ENCODE peak calls at places on chromosomes 7 and 10, in five cellular contexts. W, X, E, K and R are unnamed samples.

GRCh38 chr7:44161371-44161770 is 20.2 kb upstream of the MYL7 start:
- DNase-seq in W (no peak), X (no peak), E (no peak), K (no peak), R (no peak)

GRCh38 chr7:142560166-142560565 is 189.1 kb upstream of the PRSS1 start:
- DNase-seq in W (no peak), X (no peak), E (no peak), K (no peak), R (no peak)

GRCh38 chr10:100554902-100555301 is 19.2 kb downstream of the HIF1AN start:
- DNase-seq in W (no peak), X (no peak), E (no peak), K (no peak), R (no peak)

GRCh38 chr10:109934958-109935793 is 11.9 kb upstream of the XPNPEP1 start:
- DNase-seq in W (no peak), X (no peak), E (no peak), K (peak; percentile 15), R (peak; percentile 82)

GRCh38 chr10:70053212-70053895 is 708 bp downstream of the MACROH2A2 start:
- DNase-seq in W (no peak), X (no peak), E (peak; percentile 41), K (peak; percentile 80), R (peak; percentile 83)

GRCh38 chr7:120089968-120090367 is 183.0 kb upstream of the KCND2 start:
- DNase-seq in W (no peak), X (no peak), E (no peak), K (peak; percentile 3), R (no peak)

GRCh38 chr7:30984359-30985107 is 20.8 kb downstream of the GHRHR start:
- DNase-seq in W (no peak), X (no peak), E (no peak), K (no peak), R (peak; percentile 84)

GRCh38 chr10:75894761-75895160 is 463.3 kb downstream of the LRMDA start:
- DNase-seq in W (no peak), X (no peak), E (no peak), K (no peak), R (no peak)

GRCh38 chr7:64872809-64873500 is 30.1 kb upstream of the ZNF273 start:
- DNase-seq in W (no peak), X (no peak), E (no peak), K (peak; percentile 11), R (peak; percentile 7)

GRCh38 chr7:35707422-35707821 is 12.5 kb upstream of the HERPUD2 start:
- DNase-seq in W (no peak), X (no peak), E (no peak), K (no peak), R (no peak)

GRCh38 chr10:32393942-32394341 is 47.0 kb upstream of the EPC1 start:
- DNase-seq in W (no peak), X (no peak), E (no peak), K (no peak), R (no peak)

GRCh38 chr10:99661370-99661749 is 2.1 kb downstream of the ENTPD7 start:
- DNase-seq in W (no peak), X (no peak), E (no peak), K (no peak), R (no peak)

GRCh38 chr7:76054129-76055120 is 6.5 kb downstream of the MDH2 start:
- DNase-seq in W (no peak), X (no peak), E (no peak), K (no peak), R (no peak)

GRCh38 chr10:11218395-11218794 is 200.7 kb downstream of the CELF2 start:
- DNase-seq in W (no peak), X (no peak), E (no peak), K (no peak), R (no peak)

GRCh38 chr7:1447551-1448244 is 11.6 kb downstream of the MICALL2 start:
- DNase-seq in W (no peak), X (no peak), E (no peak), K (no peak), R (no peak)

GRCh38 chr7:67398916-67399315 is 402.3 kb downstream of the TYW1 start:
- DNase-seq in W (no peak), X (no peak), E (no peak), K (peak; percentile 68), R (no peak)

GRCh38 chr7:142097571-142097970 is 13.9 kb upstream of the MGAM2 start:
- DNase-seq in W (no peak), X (no peak), E (no peak), K (no peak), R (no peak)

GRCh38 chr10:123429631-123430257 is 236.4 kb upstream of the GPR26 start:
- DNase-seq in W (no peak), X (no peak), E (no peak), K (peak; percentile 48), R (no peak)

GRCh38 chr7:106768324-106768751 is 96.7 kb upstream of the PIK3CG start:
- DNase-seq in W (no peak), X (no peak), E (peak; percentile 22), K (no peak), R (no peak)

GRCh38 chr10:91689731-91690168 is 56.9 kb upstream of the PPP1R3C start:
- DNase-seq in W (no peak), X (no peak), E (no peak), K (no peak), R (no peak)

GRCh38 chr7:137820156-137820555 is 26.6 kb downstream of the DGKI start:
- DNase-seq in W (no peak), X (no peak), E (no peak), K (no peak), R (no peak)

GRCh38 chr10:93995598-93996271 is 2.0 kb downstream of the PLCE1 start:
- DNase-seq in W (no peak), X (no peak), E (no peak), K (no peak), R (no peak)